ENCODE peak calls at places on chromosomes 12 and 14, in eight cellular contexts. A is lower lobe of right lung; O is left ventricle myocardium superior; X is pancreas; W is stimulated activated naive CD8-positive, alpha-beta T cell treated with anti-CD3 and anti-CD28 coated beads, Interleukin-15, Interleukin-2, amounts not matched to agents 100 U/mL and 50 U/mL, for 24 hours; J is aorta; I is left cardiac atrium; V is gastrocnemius medialis. L is an unnamed sample.

GRCh38 chr12:118297284-118297683 is 75.4 kb downstream of the TAOK3 start:
- ATAC-seq in A (no peak), O (no peak), X (no peak), W (no peak), J (no peak), I (no peak), V (no peak), L (no peak)

GRCh38 chr14:50785506-50786063 is 45.4 kb downstream of the NIN start:
- ATAC-seq in A (no peak), O (peak; percentile 52), X (no peak), W (no peak), J (no peak), I (peak; percentile 36), V (no peak), L (no peak)

GRCh38 chr12:93737457-93738198 is 60.5 kb downstream of the CRADD start:
- ATAC-seq in A (no peak), O (peak; percentile 10), X (no peak), W (no peak), J (no peak), I (no peak), V (no peak), L (no peak)

GRCh38 chr14:53060046-53060445 is 93.1 kb downstream of the DDHD1 start:
- ATAC-seq in A (no peak), O (no peak), X (no peak), W (peak; percentile 78), J (no peak), I (no peak), V (no peak), L (no peak)

GRCh38 chr14:61145903-61146411 is 135.2 kb downstream of the TMEM30B start:
- ATAC-seq in A (no peak), O (no peak), X (no peak), W (no peak), J (peak; percentile 61), I (no peak), V (no peak), L (peak; percentile 49)

GRCh38 chr12:39935275-39935674 is 170.6 kb downstream of the SLC2A13 start:
- ATAC-seq in A (no peak), O (no peak), X (no peak), W (peak; percentile 87), J (no peak), I (no peak), V (no peak), L (no peak)

GRCh38 chr12:124347805-124348658 is 53.1 kb downstream of the RFLNA start:
- ATAC-seq in A (no peak), O (no peak), X (peak; percentile 28), W (peak; percentile 7), J (no peak), I (no peak), V (peak; percentile 28), L (no peak)

GRCh38 chr12:27534765-27535161 is 10.8 kb downstream of the PPFIBP1 start:
- ATAC-seq in A (no peak), O (no peak), X (no peak), W (peak; percentile 77), J (no peak), I (no peak), V (no peak), L (no peak)

GRCh38 chr12:125186471-125187147 is 121.4 kb downstream of the AACS start:
- ATAC-seq in A (no peak), O (no peak), X (no peak), W (no peak), J (no peak), I (no peak), V (peak; percentile 22), L (peak; percentile 47)

GRCh38 chr12:47725091-47725772 is at the start of gene ENDOU:
- ATAC-seq in A (no peak), O (no peak), X (no peak), W (no peak), J (no peak), I (no peak), V (no peak), L (peak; percentile 80)

GRCh38 chr14:59176764-59177163 is 11.7 kb upstream of the DAAM1 start:
- ATAC-seq in A (no peak), O (peak; percentile 29), X (no peak), W (no peak), J (peak; percentile 19), I (no peak), V (no peak), L (no peak)

GRCh38 chr14:35391388-35391710 is 13.2 kb downstream of the NFKBIA start:
- ATAC-seq in A (no peak), O (no peak), X (no peak), W (no peak), J (no peak), I (no peak), V (no peak), L (no peak)

GRCh38 chr14:93132472-93133065 is 16.8 kb upstream of the ITPK1 start:
- ATAC-seq in A (peak; percentile 65), O (peak; percentile 80), X (peak; percentile 86), W (no peak), J (peak; percentile 45), I (peak; percentile 42), V (peak; percentile 39), L (peak; percentile 26)

GRCh38 chr12:90298289-90298948 is 589.8 kb upstream of the ATP2B1 start:
- ATAC-seq in A (no peak), O (no peak), X (no peak), W (no peak), J (no peak), I (no peak), V (no peak), L (no peak)

GRCh38 chr14:69360438-69361108 is 37.5 kb downstream of the ERH start:
- ATAC-seq in A (no peak), O (no peak), X (no peak), W (no peak), J (no peak), I (no peak), V (no peak), L (no peak)

GRCh38 chr12:116182359-116183063 is 95.0 kb downstream of the MED13L start:
- ATAC-seq in A (peak; percentile 74), O (peak; percentile 25), X (no peak), W (no peak), J (no peak), I (no peak), V (no peak), L (no peak)

GRCh38 chr14:102786758-102787157 is 9.5 kb downstream of the TRAF3 start:
- ATAC-seq in A (peak; percentile 61), O (no peak), X (no peak), W (peak; percentile 81), J (no peak), I (no peak), V (no peak), L (peak; percentile 38)

GRCh38 chr12:8992086-8992409 is 2.7 kb downstream of the KLRG1 start:
- ATAC-seq in A (peak; percentile 30), O (no peak), X (peak; percentile 38), W (peak; percentile 30), J (no peak), I (no peak), V (no peak), L (no peak)

GRCh38 chr14:58107947-58108552 is 44.0 kb downstream of the ARMH4 start:
- ATAC-seq in A (no peak), O (no peak), X (peak; percentile 78), W (no peak), J (peak; percentile 60), I (no peak), V (peak; percentile 39), L (no peak)

GRCh38 chr12:52063986-52064649 is 5.7 kb upstream of the ATG101 start:
- ATAC-seq in A (no peak), O (peak; percentile 76), X (peak; percentile 77), W (no peak), J (peak; percentile 50), I (peak; percentile 59), V (peak; percentile 23), L (peak; percentile 22)

GRCh38 chr12:53564941-53565340 is 57.7 kb upstream of the NPFF start:
- ATAC-seq in A (no peak), O (no peak), X (no peak), W (no peak), J (no peak), I (peak; percentile 14), V (peak; percentile 88), L (no peak)

GRCh38 chr14:92748259-92749016 is at the start of gene LGMN:
- ATAC-seq in A (peak; percentile 99), O (peak; percentile 97), X (peak; percentile 98), W (peak; percentile 91), J (peak; percentile 97), I (peak; percentile 96), V (peak; percentile 99), L (peak; percentile 98)

GRCh38 chr12:104958946-104959841 is 1.1 kb upstream of the SLC41A2 start:
- ATAC-seq in A (no peak), O (no peak), X (peak; percentile 7), W (no peak), J (peak; percentile 43), I (no peak), V (no peak), L (no peak)

GRCh38 chr14:82029038-82029437 is 495.4 kb upstream of the SEL1L start:
- ATAC-seq in A (no peak), O (no peak), X (no peak), W (no peak), J (no peak), I (no peak), V (no peak), L (no peak)

GRCh38 chr12:96347130-96347699 is 53.0 kb downstream of the CDK17 start:
- ATAC-seq in A (no peak), O (peak; percentile 61), X (peak; percentile 51), W (no peak), J (no peak), I (no peak), V (no peak), L (no peak)

GRCh38 chr12:67578976-67579661 is 69.4 kb upstream of the DYRK2 start:
- ATAC-seq in A (no peak), O (no peak), X (no peak), W (peak; percentile 76), J (no peak), I (peak; percentile 15), V (no peak), L (no peak)

GRCh38 chr14:81200041-81200440 is 20.7 kb downstream of the GTF2A1 start:
- ATAC-seq in A (no peak), O (no peak), X (no peak), W (peak; percentile 88), J (no peak), I (no peak), V (no peak), L (no peak)

GRCh38 chr12:53483225-53483978 is 15.9 kb downstream of the MAP3K12 start:
- ATAC-seq in A (no peak), O (peak; percentile 11), X (no peak), W (no peak), J (no peak), I (peak; percentile 12), V (no peak), L (peak; percentile 30)

GRCh38 chr14:43005807-43006206 is 1399.1 kb downstream of the LRFN5 start:
- ATAC-seq in A (no peak), O (no peak), X (no peak), W (no peak), J (no peak), I (no peak), V (no peak), L (no peak)